ENCODE peak calls at places on chromosomes 13 and 19, in four cellular contexts. H, Y, J and B are unnamed samples. For H3K4me1, the result is how much of the 10 kb centered on the place peaks cover.

GRCh38 chr19:54364775-54365257 is at the start of gene LAIR1:
- DNase-seq in H (no peak), Y (no peak), J (no peak), B (no peak)

GRCh38 chr13:44232729-44233128 is 140.9 kb upstream of the SERP2 start:
- DNase-seq in H (no peak), Y (no peak), J (no peak), B (no peak)

GRCh38 chr13:61765181-61765742 is 349.6 kb upstream of the PCDH20 start:
- DNase-seq in H (no peak), Y (no peak), J (no peak), B (no peak)

GRCh38 chr13:41544824-41545707 is 87.7 kb downstream of the RGCC start:
- DNase-seq in H (no peak), Y (no peak), J (peak), B (no peak)

GRCh38 chr13:48562296-48563066 is 29.6 kb upstream of the RCBTB2 start:
- DNase-seq in H (no peak), Y (no peak), J (no peak), B (no peak)

GRCh38 chr13:59145381-59145780 is 1018.3 kb downstream of the DIAPH3 start:
- DNase-seq in H (no peak), Y (no peak), J (no peak), B (no peak)

GRCh38 chr13:87120476-87120875 is 550.7 kb upstream of the SLITRK5 start:
- DNase-seq in H (no peak), Y (no peak), J (peak), B (no peak)

GRCh38 chr13:22235285-22235949 is 564.5 kb downstream of the FGF9 start:
- DNase-seq in H (peak), Y (no peak), J (peak), B (peak)

GRCh38 chr19:39970424-39970673 is 616 bp upstream of the PSMC4 start:
- DNase-seq in H (no peak), Y (no peak), J (no peak), B (no peak)

GRCh38 chr13:113838711-113839201 is 25.1 kb downstream of the GAS6 start:
- DNase-seq in H (no peak), Y (no peak), J (no peak), B (no peak)

GRCh38 chr13:43905435-43906031 is 25.8 kb downstream of the LACC1 start:
- DNase-seq in H (peak), Y (no peak), J (peak), B (no peak)

GRCh38 chr19:19026299-19026971 is 6.9 kb downstream of the SUGP2 start:
- DNase-seq in H (peak), Y (no peak), J (no peak), B (no peak)

GRCh38 chr13:28181413-28181812 is 43.1 kb downstream of the PAN3 start:
- DNase-seq in H (peak), Y (no peak), J (peak), B (no peak)

GRCh38 chr13:27556109-27556508 is 64.2 kb downstream of the LNX2 start:
- DNase-seq in H (no peak), Y (no peak), J (peak), B (no peak)

GRCh38 chr19:48841571-48841970 is 5.3 kb upstream of the HSD17B14 start:
- DNase-seq in H (no peak), Y (no peak), J (no peak), B (no peak)

GRCh38 chr13:43368003-43368402 is 344.6 kb downstream of the DNAJC15 start:
- DNase-seq in H (no peak), Y (no peak), J (peak), B (no peak)

GRCh38 chr19:43700368-43701015 is 15.4 kb upstream of the IRGC start:
- DNase-seq in H (peak), Y (no peak), J (peak), B (no peak)

GRCh38 chr19:56221851-56222250 is 19.8 kb downstream of the ZSCAN5C start:
- DNase-seq in H (no peak), Y (no peak), J (no peak), B (no peak)

GRCh38 chr19:35895911-35896642 is 4.3 kb downstream of the NFKBID start:
- DNase-seq in H (no peak), Y (no peak), J (no peak), B (no peak)

GRCh38 chr19:29530549-29531457 is 5.0 kb downstream of the VSTM2B start:
- DNase-seq in H (peak), Y (no peak), J (no peak), B (no peak)

GRCh38 chr13:20714563-20715339 is 11.3 kb downstream of the IL17D start:
- DNase-seq in H (no peak), Y (no peak), J (peak), B (no peak)

GRCh38 chr19:10086032-10086903 is at the start of gene SHFL:
- DNase-seq in H (no peak), Y (no peak), J (peak), B (peak)

GRCh38 chr13:67062160-67062559 is 168.0 kb downstream of the PCDH9 start:
- DNase-seq in H (no peak), Y (no peak), J (no peak), B (no peak)

GRCh38 chr13:77000475-77000874 is 8.6 kb downstream of the CLN5 start:
- DNase-seq in H (no peak), Y (no peak), J (no peak), B (no peak)

GRCh38 chr19:15595069-15595468 is 19.9 kb upstream of the CYP4F8 start:
- DNase-seq in H (no peak), Y (no peak), J (no peak), B (no peak)

GRCh38 chr13:42649761-42650289 is 75.9 kb downstream of the TNFSF11 start:
- DNase-seq in H (no peak), Y (no peak), J (no peak), B (no peak)

GRCh38 chr19:821228-821975 is at the start of gene PLPPR3:
- DNase-seq in H (no peak), Y (no peak), J (no peak), B (peak)

GRCh38 chr19:19269952-19270694 is 3.0 kb downstream of the TM6SF2 start:
- DNase-seq in H (peak), Y (no peak), J (no peak), B (peak)

GRCh38 chr19:16527971-16528521 is 14.2 kb downstream of the CHERP start:
- DNase-seq in H (peak), Y (no peak), J (no peak), B (peak)

GRCh38 chr19:1113278-1113985 is 9.6 kb downstream of the GPX4 start:
- DNase-seq in H (peak), Y (peak), J (peak), B (peak)

GRCh38 chr19:48571378-48572162 is 19.6 kb downstream of the SULT2B1 start:
- DNase-seq in H (no peak), Y (no peak), J (no peak), B (no peak)

GRCh38 chr19:30378701-30379100 is 6.5 kb downstream of the ZNF536 start:
- DNase-seq in H (no peak), Y (no peak), J (no peak), B (no peak)

GRCh38 chr13:45925151-45925550 is 73.6 kb upstream of the SIAH3 start:
- DNase-seq in H (no peak), Y (no peak), J (no peak), B (no peak)

GRCh38 chr13:66076417-66076816 is 1153.7 kb downstream of the PCDH9 start:
- DNase-seq in H (no peak), Y (no peak), J (peak), B (no peak)

DNA sequence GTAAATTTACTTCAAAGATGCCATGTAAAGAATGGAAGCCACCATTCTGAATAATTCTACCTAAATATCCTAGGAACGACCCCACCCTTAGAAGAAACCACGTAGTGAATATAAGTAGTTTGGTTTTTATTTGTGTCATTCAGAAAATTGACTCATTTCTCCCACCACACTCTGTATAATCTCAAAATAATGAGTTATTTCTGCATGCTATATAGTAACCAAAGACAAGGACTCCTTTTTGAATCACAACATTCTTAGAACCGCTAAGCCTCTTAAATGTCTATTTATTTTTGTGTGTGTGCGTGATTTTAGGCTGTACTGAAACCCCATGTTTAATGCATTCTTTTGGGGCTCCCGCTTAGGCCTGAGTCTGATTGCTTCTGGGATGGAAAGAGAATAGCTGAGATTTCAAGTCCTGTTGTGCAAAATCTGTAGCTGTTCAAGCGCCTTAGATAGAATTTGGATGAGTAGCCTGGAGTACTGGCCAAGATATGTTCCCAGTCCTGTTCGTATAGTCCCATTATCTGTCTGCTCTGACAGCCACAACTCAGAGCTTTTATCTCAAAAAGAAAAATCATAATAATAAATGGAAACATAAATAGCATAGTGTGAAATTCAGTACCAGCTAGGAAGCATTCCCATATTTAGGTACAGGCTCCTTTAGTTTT is 532.4 kb upstream of the NBEA start:
- DNase-seq in H (no peak), Y (no peak), J (no peak), B (no peak)
- H3K56ac ChIP-seq in H (no peak), Y (no peak), J (no peak), B (no peak)

GRCh38 chr19:4388171-4389063 is 11.9 kb downstream of the SH3GL1 start:
- DNase-seq in H (no peak), Y (no peak), J (no peak), B (no peak)
- H3K4me1 ChIP-seq in H (under half), Y (under half), J (under half), B (under half)

DNA sequence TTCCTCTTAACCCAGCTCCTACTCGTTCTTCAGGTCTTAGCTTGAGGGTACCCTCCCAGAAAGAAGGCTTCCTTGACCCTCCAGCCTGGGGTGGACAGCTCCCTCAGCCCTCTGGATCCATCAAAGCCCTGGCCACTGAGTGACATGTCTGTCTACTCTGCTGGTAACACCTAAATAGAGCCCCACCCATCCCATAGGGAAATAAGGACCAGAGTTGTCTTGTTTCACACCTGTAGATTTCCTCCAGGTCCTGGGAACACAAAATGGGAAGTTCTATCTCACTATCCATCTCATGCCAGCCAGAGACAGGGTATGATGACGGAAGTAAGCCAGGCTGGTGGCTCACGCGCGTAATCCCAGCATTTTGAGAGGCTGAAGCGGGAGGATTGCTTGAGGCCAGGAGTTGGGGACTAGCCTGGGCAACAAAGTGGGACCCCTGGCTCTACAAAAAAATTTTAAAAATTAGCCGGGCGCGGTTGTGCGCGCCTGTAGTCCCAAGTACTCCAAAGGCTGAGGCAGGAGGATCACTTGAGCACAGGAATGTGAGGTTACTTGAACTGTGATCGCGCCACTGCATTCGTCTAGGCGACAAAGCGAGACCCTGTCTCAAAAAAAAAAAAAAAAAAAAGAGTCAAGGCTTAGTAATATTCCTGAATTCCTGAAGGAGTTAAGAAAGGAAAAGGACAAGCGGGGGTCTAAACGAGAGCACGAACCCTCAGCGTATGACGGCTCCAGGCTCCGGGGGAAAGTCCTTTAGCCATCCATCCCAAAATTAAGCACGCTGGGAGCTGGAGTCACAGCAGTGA is 544 bp upstream of the CCDC97 start:
- DNase-seq in H (no peak), Y (no peak), J (no peak), B (no peak)
- H4K8ac ChIP-seq in H (no peak), Y (no peak), J (peak), B (no peak)

GRCh38 chr19:17944301-17944700 is 11.5 kb downstream of the CCDC124 start:
- DNase-seq in H (no peak), Y (no peak), J (peak), B (no peak)
- H3K56ac ChIP-seq in H (no peak), Y (no peak), J (no peak), B (no peak)

GRCh38 chr13:98273067-98273823 is 96.2 kb upstream of the RNF113B start:
- DNase-seq in H (peak), Y (no peak), J (no peak), B (no peak)
- H3K4me1 ChIP-seq in H (under half), Y (under half), J (under half), B (under half)

GRCh38 chr19:57599761-57600383 is at the start of gene ZNF530:
- DNase-seq in H (peak), Y (peak), J (peak), B (peak)
- H4K8ac ChIP-seq in H (no peak), Y (peak), J (peak), B (no peak)

GRCh38 chr19:2495651-2496316 is 19.9 kb downstream of the GADD45B start:
- DNase-seq in H (no peak), Y (no peak), J (no peak), B (no peak)

GRCh38 chr19:2495130-2495641 is 19.3 kb downstream of the GADD45B start:
- DNase-seq in H (no peak), Y (no peak), J (peak), B (no peak)

GRCh38 chr19:2494084-2494446 is 18.1 kb downstream of the GADD45B start:
- DNase-seq in H (no peak), Y (no peak), J (peak), B (no peak)

GRCh38 chr19:2492870-2493269 is 16.9 kb downstream of the GADD45B start:
- DNase-seq in H (no peak), Y (no peak), J (no peak), B (no peak)

GRCh38 chr19:2494447-2495129 is 18.7 kb downstream of the GADD45B start:
- DNase-seq in H (peak), Y (no peak), J (peak), B (no peak)
- H3K56ac ChIP-seq in H (peak), Y (no peak), J (peak), B (no peak)

GRCh38 chr13:33277946-33278345 is 7.6 kb downstream of the STARD13 start:
- DNase-seq in H (no peak), Y (no peak), J (no peak), B (no peak)
- H3K4me1 ChIP-seq in H (under half), Y (under half), J (under half), B (under half)